ENCODE peak calls at places on chromosomes 12 and 14, in ten cellular contexts. P is HT1080; Z is mammary epithelial cell; K is Jurkat, Clone E6-1; G is ascending aorta; C is EL; I is ovary; J is HuH-7.5; D is activated CD4-positive, alpha-beta T cell treated with anti-CD3 and anti-CD28 coated beads, Interleukin-2, amount 50 U/mL, for 1 hour; E is NAMALWA. F is an unnamed sample.

GRCh38 chr14:81323621-81324400 is 76.3 kb downstream of the STON2 start:
- DNase-seq in P (peak), Z (peak), K (no peak), G (no peak), C (no peak), I (no peak), J (no peak), D (no peak), E (no peak), F (peak)

GRCh38 chr14:88079624-88080023 is 74.7 kb downstream of the GPR65 start:
- DNase-seq in P (no peak), Z (no peak), K (no peak), G (no peak), C (no peak), I (no peak), J (no peak), D (no peak), E (no peak), F (no peak)

GRCh38 chr12:3533703-3534386 is 42.8 kb downstream of the PRMT8 start:
- DNase-seq in P (no peak), Z (no peak), K (no peak), G (no peak), C (peak), I (peak), J (no peak), D (no peak), E (peak), F (no peak)

GRCh38 chr12:15015121-15015520 is 42.3 kb downstream of the PDE6H start:
- DNase-seq in P (no peak), Z (no peak), K (no peak), G (no peak), C (no peak), I (no peak), J (no peak), D (no peak), E (no peak), F (no peak)

GRCh38 chr12:107148105-107148504 is 54.8 kb upstream of the CRY1 start:
- DNase-seq in P (no peak), Z (no peak), K (no peak), G (no peak), C (no peak), I (no peak), J (no peak), D (no peak), E (no peak), F (no peak)

GRCh38 chr14:50784683-50785505 is 46.1 kb downstream of the NIN start:
- DNase-seq in P (no peak), Z (no peak), K (no peak), G (no peak), C (no peak), I (no peak), J (no peak), D (no peak), E (no peak), F (no peak)

GRCh38 chr14:20610002-20610765 is 19.0 kb upstream of the RNASE12 start:
- DNase-seq in P (peak), Z (peak), K (peak), G (no peak), C (peak), I (peak), J (peak), D (peak), E (peak), F (peak)

GRCh38 chr12:3421599-3421998 is 69.4 kb upstream of the PRMT8 start:
- DNase-seq in P (no peak), Z (no peak), K (no peak), G (no peak), C (no peak), I (no peak), J (no peak), D (no peak), E (no peak), F (no peak)

GRCh38 chr12:685388-685787 is 22.1 kb upstream of the NINJ2 start:
- DNase-seq in P (peak), Z (peak), K (peak), G (no peak), C (no peak), I (no peak), J (no peak), D (peak), E (peak), F (no peak)

GRCh38 chr12:49706351-49707126 is 666 bp downstream of the FMNL3 start:
- DNase-seq in P (peak), Z (peak), K (no peak), G (no peak), C (peak), I (peak), J (no peak), D (no peak), E (peak), F (peak)

F was measured in trophoblast cell.